ENCODE peak calls at places on chromosome 1, in eight cellular contexts. Z is GM23338; G is MM.1S; Y is psoas muscle; U is K562; S is left ventricle myocardium inferior; B is CD8-positive, alpha-beta T cell; Q is breast epithelium. W is an unnamed sample.
A peak's percentile ranks its signal among the peaks of the same experiment; 100 is the strongest.

GRCh38 chr1:21216835-21217811 is 40.4 kb upstream of the EIF4G3 start:
- DNase-seq in Z (peak; percentile 89), Y (peak; percentile 62), G (peak; percentile 63), B (peak; percentile 52), S (no peak), Q (no peak), U (peak; percentile 82), W (no peak)

GRCh38 chr1:220426989-220427388 is 100.9 kb upstream of the MARK1 start:
- DNase-seq in Y (no peak), Z (no peak), S (no peak), U (no peak), Q (peak; percentile 24), B (no peak), G (peak; percentile 0), W (no peak)

GRCh38 chr1:228544921-228545591 is 57.9 kb downstream of the RNF187 start:
- DNase-seq in B (no peak), U (no peak), Y (no peak), G (peak; percentile 48), S (no peak), Z (no peak), Q (peak; percentile 16), W (peak; percentile 6)

GRCh38 chr1:236576004-236576403 is 28.3 kb downstream of the HEATR1 start:
- DNase-seq in U (no peak), S (no peak), Y (no peak), G (no peak), B (no peak), Q (no peak), Z (no peak), W (no peak)

GRCh38 chr1:31879981-31880608 is 58.1 kb downstream of the PTP4A2 start:
- DNase-seq in Z (no peak), Y (no peak), B (no peak), U (no peak), Q (no peak), S (no peak), G (no peak), W (no peak)

GRCh38 chr1:240946926-240947325 is 335.0 kb upstream of the GREM2 start:
- DNase-seq in S (no peak), Y (no peak), Z (peak; percentile 69), Q (no peak), G (peak; percentile 58), B (no peak), U (peak; percentile 22), W (no peak)

GRCh38 chr1:201348211-201348566 is 29.3 kb downstream of the TNNT2 start:
- DNase-seq in Y (no peak), B (no peak), S (no peak), Q (no peak), G (peak; percentile 54), Z (peak; percentile 92), U (peak; percentile 74), W (no peak)

GRCh38 chr1:150564051-150564991 is 15.1 kb downstream of the MCL1 start:
- DNase-seq in Y (no peak), G (peak; percentile 49), Z (no peak), S (no peak), U (no peak), B (no peak), Q (peak; percentile 17), W (no peak)

GRCh38 chr1:212229654-212230053 is 55.6 kb upstream of the PPP2R5A start:
- DNase-seq in B (no peak), G (no peak), Z (no peak), Y (no peak), Q (no peak), U (peak; percentile 61), S (no peak), W (no peak)

GRCh38 chr1:58815069-58815679 is 31.3 kb upstream of the JUN start:
- DNase-seq in Z (peak; percentile 89), G (peak; percentile 76), Y (peak; percentile 90), S (peak; percentile 85), B (peak; percentile 40), U (peak; percentile 87), Q (peak; percentile 75), W (peak; percentile 89)

GRCh38 chr1:58816747-58817221 is 32.9 kb upstream of the JUN start:
- DNase-seq in Y (no peak), B (no peak), U (no peak), G (no peak), Z (no peak), S (no peak), Q (no peak), W (no peak)

GRCh38 chr1:58814251-58815068 is 30.6 kb upstream of the JUN start:
- DNase-seq in B (no peak), G (no peak), S (peak; percentile 58), Q (peak; percentile 59), Y (peak; percentile 79), Z (peak; percentile 80), U (peak; percentile 13), W (peak; percentile 86)

GRCh38 chr1:58816072-58816746 is 32.4 kb upstream of the JUN start:
- DNase-seq in B (peak; percentile 72), Z (peak; percentile 87), Y (peak; percentile 95), G (peak; percentile 90), Q (peak; percentile 77), U (peak; percentile 73), S (peak; percentile 93), W (peak; percentile 92)

DNA sequence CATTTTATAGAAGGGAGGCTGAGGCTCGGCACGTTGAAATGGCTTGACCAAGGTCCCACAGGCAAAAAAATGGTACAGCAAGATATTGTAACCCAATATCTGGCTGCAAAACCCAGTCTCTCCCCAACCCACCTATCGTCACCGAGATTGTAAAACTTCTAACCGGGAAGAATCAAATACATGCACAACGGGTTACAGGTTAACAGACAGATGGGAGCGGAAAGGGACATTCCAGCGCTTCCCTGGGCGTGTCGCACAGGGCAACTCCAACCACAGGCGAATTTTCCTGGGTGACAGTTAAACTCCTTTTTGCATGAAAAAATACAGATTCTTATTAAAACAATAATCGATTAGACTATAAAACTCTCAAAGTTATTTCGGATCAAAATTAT is 31.8 kb upstream of the JUN start:
- DNase-seq in B (no peak), G (no peak), Z (peak; percentile 55), U (no peak), S (peak; percentile 26), Q (no peak), Y (no peak), W (no peak)
- H3K4me1 ChIP-seq in B (peaks cover 36% of the 10 kb centered on the region), G (peaks cover 11% of the 10 kb centered on the region), Z (peaks cover 22% of the 10 kb centered on the region), U (peaks cover 21% of the 10 kb centered on the region), S (peaks cover 47% of the 10 kb centered on the region), Q (peaks cover 3% of the 10 kb centered on the region), Y (no peaks in the 10 kb centered on the region), W (peaks cover 64% of the 10 kb centered on the region)

GRCh38 chr1:156657971-156658319 is 16.0 kb downstream of the BCAN start:
- DNase-seq in G (peak; percentile 37), U (no peak), Y (no peak), S (no peak), B (no peak), Q (no peak), Z (no peak), W (peak; percentile 57)

GRCh38 chr1:156658496-156658895 is 16.6 kb downstream of the BCAN start:
- DNase-seq in U (no peak), Z (no peak), G (no peak), S (no peak), Y (no peak), B (no peak), Q (no peak), W (no peak)

GRCh38 chr1:156659672-156659993 is 17.6 kb downstream of the NES start:
- DNase-seq in U (no peak), G (no peak), Z (no peak), S (no peak), B (no peak), Q (no peak), Y (no peak), W (no peak)

GRCh38 chr1:156659994-156660751 is 17.0 kb downstream of the NES start:
- DNase-seq in S (peak; percentile 96), Z (peak; percentile 99), Y (peak; percentile 99), G (peak; percentile 99), U (peak; percentile 99), B (peak; percentile 86), Q (peak; percentile 91), W (peak; percentile 97)

GRCh38 chr1:156658945-156659574 is 17.1 kb downstream of the BCAN start:
- DNase-seq in S (no peak), U (no peak), Z (no peak), Y (no peak), Q (no peak), B (no peak), G (no peak), W (no peak)
- H3K4me1 ChIP-seq in S (peaks cover 71% of the 10 kb centered on the region), U (peaks cover 61% of the 10 kb centered on the region), Z (peaks cover 56% of the 10 kb centered on the region), Y (peaks cover 56% of the 10 kb centered on the region), Q (peaks cover 15% of the 10 kb centered on the region), B (peaks cover 44% of the 10 kb centered on the region), G (peaks cover 47% of the 10 kb centered on the region), W (peaks cover 65% of the 10 kb centered on the region)

GRCh38 chr1:15847100-15847892 is at the start of gene SPEN:
- DNase-seq in G (peak; percentile 99), Y (peak; percentile 100), U (peak; percentile 96), S (peak; percentile 98), Z (peak; percentile 90), B (peak; percentile 99), Q (peak; percentile 97), W (peak; percentile 98)

GRCh38 chr1:15848929-15849774 is 1.6 kb downstream of the SPEN start:
- DNase-seq in G (peak; percentile 71), Q (peak; percentile 91), B (peak; percentile 51), Y (peak; percentile 86), U (peak; percentile 70), Z (peak; percentile 93), S (peak; percentile 83), W (peak; percentile 90)

GRCh38 chr1:15847893-15848142 is 311 bp downstream of the SPEN start:
- DNase-seq in Y (no peak), Q (no peak), U (no peak), B (no peak), Z (no peak), G (no peak), S (no peak), W (no peak)

GRCh38 chr1:15848143-15848928 is 829 bp downstream of the SPEN start:
- DNase-seq in U (peak; percentile 59), Q (no peak), G (peak; percentile 44), Y (peak; percentile 65), Z (peak; percentile 65), B (peak; percentile 25), S (peak; percentile 36), W (peak; percentile 80)

DNA sequence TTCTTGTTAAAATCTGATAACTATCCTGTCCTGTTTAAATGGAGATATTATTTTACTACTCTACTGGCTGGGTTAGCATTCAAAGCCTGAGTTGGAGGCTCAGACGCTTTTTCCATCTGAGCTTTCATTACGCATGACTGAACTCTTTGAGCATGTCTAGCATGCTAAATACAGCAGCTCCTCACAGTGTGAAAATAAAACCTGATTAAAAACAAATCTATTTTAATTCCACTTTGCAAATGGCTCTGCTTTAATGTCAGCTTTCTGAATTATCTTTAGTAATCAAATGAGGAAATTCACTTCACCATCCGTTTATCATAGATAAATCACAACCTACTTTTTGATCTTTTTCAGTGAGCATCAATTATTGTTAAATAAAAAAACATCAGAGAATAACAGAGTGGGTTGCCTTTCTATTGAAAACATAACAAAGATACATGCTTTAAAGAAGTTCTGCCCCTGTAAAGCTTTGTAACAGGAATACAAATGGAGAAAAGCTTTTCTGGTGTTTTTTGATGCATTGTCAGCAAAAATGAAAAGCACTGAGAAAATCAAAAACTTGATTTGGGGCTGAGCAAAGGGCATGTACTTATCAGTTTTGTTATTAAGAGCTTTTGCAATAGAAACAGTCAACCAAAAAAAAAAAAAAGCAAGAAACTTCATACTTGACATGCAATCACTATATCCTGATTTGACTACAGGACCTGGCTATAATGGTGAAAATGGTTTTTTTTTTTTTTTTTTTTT is 3.5 kb upstream of the SPEN start:
- DNase-seq in Y (no peak), Z (no peak), S (no peak), B (no peak), G (no peak), U (no peak), Q (no peak), W (no peak)
- H3K4me1 ChIP-seq in Y (peaks cover 11% of the 10 kb centered on the region), Z (no peaks in the 10 kb centered on the region), S (peaks cover 45% of the 10 kb centered on the region), B (peaks cover 10% of the 10 kb centered on the region), G (no peaks in the 10 kb centered on the region), U (peaks cover 3% of the 10 kb centered on the region), Q (no peaks in the 10 kb centered on the region), W (peaks cover 39% of the 10 kb centered on the region)

GRCh38 chr1:12169442-12170135 is 2.8 kb downstream of the TNFRSF1B start:
- DNase-seq in Y (no peak), S (no peak), B (no peak), U (no peak), Q (no peak), Z (no peak), G (no peak), W (no peak)
- H3K4me1 ChIP-seq in Y (peaks cover 2% of the 10 kb centered on the region), S (peaks cover 81% of the 10 kb centered on the region), B (peaks cover 55% of the 10 kb centered on the region), U (peaks cover 42% of the 10 kb centered on the region), Q (peaks cover 3% of the 10 kb centered on the region), Z (no peaks in the 10 kb centered on the region), G (no peaks in the 10 kb centered on the region), W (peaks cover 47% of the 10 kb centered on the region)

W was measured in suprapubic skin.